ENCODE peak calls at places on chromosomes 6 and 20, in six cellular contexts. H is IMR-90; V is left colon; X is lower lobe of right lung; F is activated CD4-positive, CD25-positive, alpha-beta regulatory T cell treated with anti-CD3 and anti-CD28 coated beads, Interleukin-2, amount 50 U/mL, for 24 hours; U is SK-N-SH treated with all-trans-retinoic acid at 6 μM for 48 hours. E is an unnamed sample.

GRCh38 chr6:166351715-166352285 is 9.5 kb upstream of the SFT2D1 start:
- ATAC-seq in U (no peak), H (peak; percentile 51), V (peak; percentile 99), F (no peak), X (peak; percentile 75), E (no peak)

GRCh38 chr6:138417493-138418117 is 13.6 kb downstream of the HEBP2 start:
- ATAC-seq in V (no peak), U (no peak), H (no peak), X (no peak), F (no peak), E (peak; percentile 86)

GRCh38 chr20:49753133-49753532 is 39.5 kb upstream of the B4GALT5 start:
- ATAC-seq in H (no peak), F (no peak), V (no peak), U (no peak), X (no peak), E (no peak)

GRCh38 chr6:144033816-144034540 is 25.9 kb upstream of the PLAGL1 start:
- ATAC-seq in X (peak; percentile 38), V (no peak), H (peak; percentile 83), F (no peak), U (no peak), E (no peak)

GRCh38 chr6:127550403-127550802 is 26.6 kb upstream of the C6orf58 start:
- ATAC-seq in H (peak; percentile 83), X (peak; percentile 92), F (no peak), U (no peak), V (no peak), E (no peak)

GRCh38 chr6:169923468-169924464 is 172.3 kb downstream of the ERMARD start:
- ATAC-seq in U (no peak), X (no peak), F (peak; percentile 20), H (no peak), V (no peak), E (no peak)

GRCh38 chr6:79494841-79495240 is 42.4 kb downstream of the LCA5 start:
- ATAC-seq in U (no peak), H (no peak), V (no peak), X (no peak), F (no peak), E (no peak)

GRCh38 chr20:50948132-50948785 is 10.1 kb downstream of the DPM1 start:
- ATAC-seq in U (no peak), H (no peak), X (no peak), V (no peak), F (no peak), E (no peak)

E was measured in activated T-helper 17 cell treated with anti-CD3 and anti-CD28 coated beads, Interleukin-2, amount 50 U/mL, for 72 hours.